ENCODE peak calls at places on chromosome 3, in ten cellular contexts. J is effector memory CD4-positive, alpha-beta T cell; R is naive thymus-derived CD8-positive, alpha-beta T cell; L is iris pigment epithelial cell; W is fibroblast of mammary gland; X is endodermal cell; G is hepatic stellate cell; V is NCI-H1436; D is kidney tubule cell; H is OCI-LY7. O is an unnamed sample.

GRCh38 chr3:171290680-171291079 is 169.5 kb downstream of the TNIK start:
- DNase-seq in G (no peak), V (no peak), J (no peak), D (no peak), H (no peak), W (no peak), L (no peak), R (no peak), X (no peak), O (no peak)

GRCh38 chr3:138653567-138653966 is 45.0 kb downstream of the FAIM start:
- DNase-seq in R (no peak), G (no peak), D (no peak), H (no peak), X (no peak), V (no peak), J (no peak), W (no peak), L (no peak), O (no peak)

GRCh38 chr3:15505412-15506165 is 15.9 kb downstream of the COLQ start:
- DNase-seq in W (no peak), X (no peak), V (no peak), H (no peak), D (no peak), G (no peak), R (no peak), J (no peak), L (no peak), O (no peak)

GRCh38 chr3:184016169-184016570 is 1.5 kb downstream of the ABCC5 start:
- DNase-seq in R (no peak), D (no peak), V (no peak), L (no peak), G (no peak), X (no peak), H (no peak), J (no peak), W (no peak), O (no peak)

GRCh38 chr3:32392530-32393302 is 1.1 kb downstream of the CMTM7 start:
- DNase-seq in G (peak), L (peak), W (peak), X (no peak), D (peak), H (no peak), R (no peak), V (no peak), J (no peak), O (no peak)

GRCh38 chr3:37559461-37559860 is 302.2 kb upstream of the CTDSPL start:
- DNase-seq in W (peak), D (peak), H (no peak), J (no peak), G (no peak), V (no peak), L (peak), R (no peak), X (no peak), O (no peak)

GRCh38 chr3:111143-112069 is 85.2 kb upstream of the CHL1 start:
- DNase-seq in L (no peak), H (no peak), X (no peak), R (no peak), V (peak), W (no peak), J (no peak), G (no peak), D (no peak), O (no peak)

GRCh38 chr3:112109313-112109712 is 23.1 kb downstream of the C3orf52 start:
- DNase-seq in G (no peak), J (no peak), W (no peak), H (peak), V (peak), X (no peak), L (no peak), D (no peak), R (no peak), O (no peak)

GRCh38 chr3:183082355-183082915 is 16.9 kb downstream of the MCCC1 start:
- DNase-seq in L (no peak), H (no peak), J (no peak), V (no peak), G (no peak), D (no peak), W (no peak), X (no peak), R (no peak), O (no peak)

GRCh38 chr3:197298341-197298857 is at the start of gene DLG1:
- DNase-seq in G (peak), W (peak), R (peak), X (peak), J (peak), D (peak), H (peak), V (peak), L (peak), O (peak)

GRCh38 chr3:95226437-95226836 is 1163.6 kb downstream of the NSUN3 start:
- DNase-seq in X (no peak), D (no peak), J (no peak), H (no peak), L (no peak), W (no peak), G (no peak), V (no peak), R (no peak), O (no peak)